ENCODE peak calls at places on chromosomes 12 and 14, in seven cellular contexts. N is A549, C is body of pancreas, J is neural progenitor cell, O is cardiac muscle cell, G is esophagus squamous epithelium, X is choroid plexus epithelial cell. S is an unnamed sample.

GRCh38 chr12:119674560-119674959 is 6.6 kb downstream of the PRKAB1 start:
- DNase-seq in N (no peak), C (no peak), J (no peak), O (no peak), G (no peak), X (no peak), S (no peak)

GRCh38 chr14:70811578-70811977 is 2.3 kb upstream of the MAP3K9 start:
- DNase-seq in N (no peak), C (no peak), J (no peak), O (no peak), G (no peak), X (peak; percentile 42), S (no peak)

GRCh38 chr12:20629414-20630156 is 65.5 kb upstream of the SLCO1C1 start:
- DNase-seq in N (peak; percentile 89), C (peak; percentile 44), J (no peak), O (no peak), G (no peak), X (peak; percentile 86), S (peak; percentile 19)

GRCh38 chr12:80868576-80868975 is 69.2 kb downstream of the LIN7A start:
- DNase-seq in N (no peak), C (no peak), J (no peak), O (no peak), G (no peak), X (no peak), S (no peak)

GRCh38 chr12:9673404-9674225 is 4.1 kb downstream of the CLEC2D start:
- DNase-seq in N (peak; percentile 53), C (peak; percentile 39), J (no peak), O (peak; percentile 27), G (no peak), X (peak; percentile 93), S (peak; percentile 91)

GRCh38 chr14:29857545-29857944 is 70.1 kb downstream of the PRKD1 start:
- DNase-seq in N (no peak), C (no peak), J (no peak), O (no peak), G (no peak), X (peak; percentile 15), S (no peak)

GRCh38 chr12:12714276-12715001 is 2.7 kb upstream of the CDKN1B start:
- DNase-seq in N (peak; percentile 68), C (peak; percentile 68), J (peak; percentile 53), O (no peak), G (no peak), X (peak; percentile 61), S (peak; percentile 55)

GRCh38 chr14:52840916-52841315 is 49.5 kb upstream of the GNPNAT1 start:
- DNase-seq in N (peak; percentile 63), C (no peak), J (no peak), O (no peak), G (no peak), X (peak; percentile 52), S (peak; percentile 52)

GRCh38 chr14:50666772-50667490 is 1.2 kb downstream of the SAV1 start:
- DNase-seq in N (peak; percentile 61), C (peak; percentile 70), J (peak; percentile 71), O (peak; percentile 59), G (no peak), X (peak; percentile 83), S (peak; percentile 84)

GRCh38 chr14:81519200-81519998 is 14.3 kb downstream of the SEL1L start:
- DNase-seq in N (no peak), C (no peak), J (no peak), O (no peak), G (no peak), X (peak; percentile 33), S (peak; percentile 20)

GRCh38 chr12:53048780-53049401 is 974 bp upstream of the TNS2 start:
- DNase-seq in N (peak; percentile 49), C (peak; percentile 72), J (peak; percentile 71), O (peak; percentile 84), G (no peak), X (peak; percentile 79), S (peak; percentile 83)

GRCh38 chr12:19198272-19198671 is 68.7 kb downstream of the PLEKHA5 start:
- DNase-seq in N (peak; percentile 32), C (no peak), J (no peak), O (no peak), G (no peak), X (peak; percentile 76), S (peak; percentile 76)

GRCh38 chr12:130041983-130042812 is 120.1 kb upstream of the FZD10 start:
- DNase-seq in N (no peak), C (peak; percentile 61), J (peak; percentile 82), O (peak; percentile 78), G (no peak), X (no peak), S (no peak)

GRCh38 chr12:113164014-113164413 is 14.5 kb downstream of the CFAP73 start:
- DNase-seq in N (no peak), C (no peak), J (no peak), O (no peak), G (no peak), X (no peak), S (no peak)

GRCh38 chr14:103679351-103679750 is 35.9 kb downstream of the XRCC3 start:
- DNase-seq in N (peak; percentile 47), C (peak; percentile 43), J (peak; percentile 51), O (peak; percentile 16), G (no peak), X (peak; percentile 47), S (no peak)

GRCh38 chr12:101698782-101699347 is 1.4 kb downstream of the CHPT1 start:
- DNase-seq in N (no peak), C (peak; percentile 13), J (no peak), O (no peak), G (no peak), X (peak; percentile 20), S (peak; percentile 27)

GRCh38 chr12:108196319-108196718 is 67.2 kb downstream of the WSCD2 start:
- DNase-seq in N (no peak), C (no peak), J (no peak), O (no peak), G (no peak), X (no peak), S (no peak)

GRCh38 chr12:103712191-103712590 is 125.1 kb downstream of the STAB2 start:
- DNase-seq in N (no peak), C (no peak), J (no peak), O (no peak), G (no peak), X (no peak), S (no peak)

GRCh38 chr14:54805521-54806322 is 96.9 kb downstream of the GCH1 start:
- DNase-seq in N (peak; percentile 82), C (peak; percentile 83), J (peak; percentile 93), O (peak; percentile 93), G (no peak), X (peak; percentile 84), S (peak; percentile 77)

GRCh38 chr12:5442251-5443006 is 10.5 kb downstream of the NTF3 start:
- DNase-seq in N (peak; percentile 60), C (peak; percentile 32), J (peak; percentile 71), O (peak; percentile 62), G (no peak), X (peak; percentile 55), S (peak; percentile 60)
- TF ChIP-seq CTCF in N (peak; percentile 43), C (peak; percentile 55), J (peak; percentile 72), O (peak; percentile 54), G (peak; percentile 50), X (peak; percentile 52), S (peak; percentile 63)

DNA sequence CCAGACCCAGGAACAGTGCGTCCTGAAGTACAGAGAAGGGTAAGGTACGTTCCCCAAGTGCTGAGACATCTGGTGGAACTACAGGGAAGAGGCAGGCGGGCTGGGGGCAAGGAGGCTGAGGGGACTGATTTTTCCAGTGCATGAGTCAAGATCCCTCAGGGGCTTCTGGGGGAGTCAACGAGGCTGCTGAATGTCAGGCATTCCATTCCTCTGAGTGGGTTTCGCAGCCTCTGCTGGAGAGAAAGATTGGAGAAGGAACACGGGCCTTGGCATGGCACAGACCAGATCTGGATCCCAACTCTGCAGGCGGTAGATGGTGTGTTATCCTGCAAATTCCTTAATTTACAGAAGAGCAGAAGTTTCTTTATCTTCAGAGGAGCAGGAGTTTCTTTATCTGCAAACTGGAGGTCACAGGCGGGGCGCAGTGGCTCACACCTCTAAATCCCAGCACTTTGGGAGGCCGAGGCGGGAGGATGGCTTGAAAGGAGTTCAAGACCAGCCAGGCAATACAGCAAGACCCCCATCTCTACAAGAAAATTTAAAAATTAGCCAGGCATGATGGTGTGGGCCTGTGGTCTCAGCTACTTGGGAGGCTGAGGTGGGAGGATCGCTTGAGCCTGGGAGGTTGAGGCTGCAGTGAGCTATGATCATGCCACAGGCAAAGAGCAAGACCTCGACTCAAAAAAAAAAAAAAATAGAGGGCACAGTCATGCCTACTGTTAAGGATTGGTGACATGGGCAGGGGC is 132.6 kb upstream of the MAP1LC3B2 start:
- DNase-seq in N (peak; percentile 98), C (peak; percentile 26), J (peak; percentile 50), O (peak; percentile 55), G (no peak), X (peak; percentile 94), S (peak; percentile 95)
- H3K4me3 ChIP-seq in N (no peak overlapping the region), C (no peak overlapping the region), J (peak overlapping the region; percentile 33), O (no peak overlapping the region), G (no peak overlapping the region), X (no peak overlapping the region), S (no peak overlapping the region)

GRCh38 chr14:55877942-55878341 is 240.3 kb upstream of the PELI2 start:
- DNase-seq in N (no peak), C (no peak), J (no peak), O (no peak), G (no peak), X (peak; percentile 33), S (no peak)

GRCh38 chr14:55869397-55870049 is 248.7 kb upstream of the PELI2 start:
- DNase-seq in N (no peak), C (no peak), J (no peak), O (no peak), G (no peak), X (no peak), S (no peak)

GRCh38 chr14:55873229-55873628 is 245.0 kb upstream of the PELI2 start:
- DNase-seq in N (no peak), C (no peak), J (no peak), O (no peak), G (no peak), X (no peak), S (no peak)

DNA sequence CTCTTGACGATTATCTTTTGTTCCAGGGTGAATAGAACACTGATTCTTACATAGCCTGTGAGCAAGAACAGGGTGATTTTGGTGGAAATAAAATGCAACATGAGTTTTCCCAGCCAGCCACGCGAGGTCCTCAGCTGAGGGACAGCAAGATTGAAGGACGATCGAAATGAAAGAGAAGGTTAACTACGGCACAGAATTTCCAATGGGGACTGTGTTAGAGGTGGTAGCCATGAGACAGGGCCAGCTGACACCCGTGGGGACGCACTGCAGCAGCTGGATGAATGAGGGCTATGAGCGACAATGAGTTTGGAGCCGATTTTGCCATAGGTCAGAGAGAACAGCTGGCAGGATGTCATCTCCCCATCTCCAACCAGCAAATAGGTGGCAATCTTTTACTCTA is 243.4 kb upstream of the PELI2 start:
- DNase-seq in N (no peak), C (peak; percentile 45), J (no peak), O (no peak), G (no peak), X (no peak), S (no peak)
- TF ChIP-seq CTCF in N (no peak), C (peak; percentile 21), J (no peak), O (no peak), G (no peak), X (peak; percentile 15), S (no peak)

DNA sequence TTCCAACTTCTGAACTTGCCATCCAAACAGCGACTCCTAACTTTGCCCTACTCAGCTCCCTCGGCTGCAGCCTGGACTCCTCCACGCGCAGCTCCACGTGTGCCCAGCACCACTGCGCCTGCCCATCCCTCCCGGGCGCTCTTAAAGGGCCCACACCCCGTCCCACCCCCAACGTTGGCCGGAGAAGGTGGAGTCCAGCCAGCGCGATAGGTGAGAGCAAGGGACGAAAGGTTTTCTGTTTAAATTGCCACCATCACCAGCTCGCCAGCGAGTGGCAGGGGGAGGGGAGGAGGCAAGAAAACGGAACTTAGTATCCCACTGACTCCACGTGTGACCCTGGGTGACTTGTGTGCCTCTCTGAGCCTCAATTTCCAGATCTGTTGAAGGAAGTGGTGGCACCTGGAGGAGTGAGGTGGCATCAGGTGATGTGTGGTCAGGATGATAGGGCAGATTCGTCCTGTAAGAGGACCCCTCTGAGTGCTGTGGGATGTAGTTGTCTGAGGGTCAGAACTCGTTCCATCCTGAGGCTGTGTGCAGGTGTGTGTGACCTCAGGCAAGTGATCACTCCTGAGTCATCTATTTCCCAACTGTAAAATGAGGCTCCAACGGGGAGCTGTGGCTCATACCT is 59.7 kb downstream of the TRPV4 start:
- DNase-seq in N (no peak), C (peak; percentile 60), J (no peak), O (no peak), G (no peak), X (no peak), S (no peak)
- H3K4me3 ChIP-seq in N (no peak overlapping the region), C (no peak overlapping the region), J (no peak overlapping the region), O (no peak overlapping the region), G (peak overlapping the region; percentile 38), X (no peak overlapping the region), S (no peak overlapping the region)

S was measured in fibroblast of villous mesenchyme.